ENCODE peak calls at places on chromosomes 12 and 14, in four cellular contexts. One of them, this sample, is unnamed. For H3K4me1, the result is how much of the 10 kb centered on the place peaks cover.

GRCh38 chr12:78060186-78060585 is 229.5 kb downstream of the NAV3 start:
- DNase-seq in endodermal cell: no peak
- DNase-seq in lower lobe of right lung: no peak
- DNase-seq in upper lobe of left lung: no peak
- DNase-seq in this sample: no peak

GRCh38 chr12:97680751-97681150 is 218.1 kb downstream of the RMST start:
- DNase-seq in endodermal cell: no peak
- DNase-seq in lower lobe of right lung: no peak
- DNase-seq in upper lobe of left lung: no peak
- DNase-seq in this sample: no peak

GRCh38 chr14:91417983-91418386 is 365 bp upstream of the CCDC88C start:
- DNase-seq in endodermal cell: peak
- DNase-seq in lower lobe of right lung: peak
- DNase-seq in upper lobe of left lung: no peak
- DNase-seq in this sample: peak

GRCh38 chr14:65432361-65432948 is 19.9 kb downstream of the FUT8 start:
- DNase-seq in endodermal cell: no peak
- DNase-seq in lower lobe of right lung: no peak
- DNase-seq in upper lobe of left lung: no peak
- DNase-seq in this sample: no peak

GRCh38 chr12:52041695-52042123 is 9.5 kb upstream of the NR4A1 start:
- DNase-seq in endodermal cell: peak
- DNase-seq in lower lobe of right lung: no peak
- DNase-seq in upper lobe of left lung: no peak
- DNase-seq in this sample: peak

GRCh38 chr14:105888784-105889665 is 362.6 kb downstream of the TMEM121 start:
- DNase-seq in endodermal cell: peak
- DNase-seq in lower lobe of right lung: peak
- DNase-seq in upper lobe of left lung: peak
- DNase-seq in this sample: no peak

GRCh38 chr12:49867580-49868341 is 24.9 kb upstream of the BCDIN3D start:
- DNase-seq in endodermal cell: no peak
- DNase-seq in lower lobe of right lung: no peak
- DNase-seq in upper lobe of left lung: no peak
- DNase-seq in this sample: no peak

GRCh38 chr14:97456958-97457357 is 659.8 kb downstream of the VRK1 start:
- DNase-seq in endodermal cell: no peak
- DNase-seq in lower lobe of right lung: no peak
- DNase-seq in upper lobe of left lung: no peak
- DNase-seq in this sample: no peak

GRCh38 chr14:99229654-99230215 is 42.3 kb downstream of the BCL11B start:
- DNase-seq in endodermal cell: no peak
- DNase-seq in lower lobe of right lung: no peak
- DNase-seq in upper lobe of left lung: no peak
- DNase-seq in this sample: no peak

GRCh38 chr12:122029620-122030426 is 8.1 kb downstream of the BCL7A start:
- DNase-seq in endodermal cell: peak
- DNase-seq in lower lobe of right lung: no peak
- DNase-seq in upper lobe of left lung: no peak
- DNase-seq in this sample: no peak

GRCh38 chr12:122028601-122029560 is 7.2 kb downstream of the BCL7A start:
- DNase-seq in endodermal cell: no peak
- DNase-seq in lower lobe of right lung: no peak
- DNase-seq in upper lobe of left lung: no peak
- DNase-seq in this sample: no peak

GRCh38 chr12:122032570-122032969 is 10.9 kb downstream of the BCL7A start:
- DNase-seq in endodermal cell: no peak
- DNase-seq in lower lobe of right lung: no peak
- DNase-seq in upper lobe of left lung: no peak
- DNase-seq in this sample: no peak

GRCh38 chr12:122031342-122032216 is 9.9 kb downstream of the BCL7A start:
- DNase-seq in endodermal cell: peak
- DNase-seq in lower lobe of right lung: peak
- DNase-seq in upper lobe of left lung: peak
- DNase-seq in this sample: peak

DNA sequence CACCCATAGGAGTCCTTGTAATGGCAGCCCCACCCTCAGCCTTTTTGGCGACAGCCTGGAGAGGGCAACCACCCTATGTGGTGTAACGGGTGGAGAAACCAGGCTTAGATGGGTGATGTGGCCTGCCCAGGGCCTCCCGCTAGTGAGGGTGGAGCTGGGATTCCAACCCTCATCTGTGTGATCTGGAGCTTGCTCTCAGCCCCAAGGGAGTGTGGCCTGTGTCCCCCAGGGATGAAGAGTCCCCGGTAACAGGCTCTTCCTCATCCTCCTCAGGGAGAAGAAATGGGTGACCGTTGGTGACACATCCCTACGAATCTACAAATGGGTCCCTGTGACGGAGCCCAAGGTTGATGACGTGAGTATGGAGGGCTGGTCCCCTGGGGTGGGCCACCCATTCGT is 8.7 kb downstream of the BCL7A start:
- DNase-seq in endodermal cell: no peak
- DNase-seq in lower lobe of right lung: no peak
- DNase-seq in upper lobe of left lung: no peak
- DNase-seq in this sample: no peak
- H3K4me1 ChIP-seq in endodermal cell: under half
- H3K4me1 ChIP-seq in lower lobe of right lung: under half
- H3K4me1 ChIP-seq in upper lobe of left lung: under half
- H3K4me1 ChIP-seq in this sample: under half

GRCh38 chr12:124542021-124542941 is 25.1 kb downstream of the NCOR2 start:
- DNase-seq in endodermal cell: no peak
- DNase-seq in lower lobe of right lung: no peak
- DNase-seq in upper lobe of left lung: no peak
- DNase-seq in this sample: no peak

GRCh38 chr12:124536613-124537012 is 30.8 kb downstream of the NCOR2 start:
- DNase-seq in endodermal cell: no peak
- DNase-seq in lower lobe of right lung: no peak
- DNase-seq in upper lobe of left lung: no peak
- DNase-seq in this sample: no peak

GRCh38 chr12:124538194-124539082 is 29.0 kb downstream of the NCOR2 start:
- DNase-seq in endodermal cell: no peak
- DNase-seq in lower lobe of right lung: no peak
- DNase-seq in upper lobe of left lung: no peak
- DNase-seq in this sample: no peak

GRCh38 chr12:124537525-124538193 is 29.8 kb downstream of the NCOR2 start:
- DNase-seq in endodermal cell: no peak
- DNase-seq in lower lobe of right lung: peak
- DNase-seq in upper lobe of left lung: peak
- DNase-seq in this sample: no peak

GRCh38 chr12:124539084-124540041 is 28.0 kb downstream of the NCOR2 start:
- DNase-seq in endodermal cell: no peak
- DNase-seq in lower lobe of right lung: no peak
- DNase-seq in upper lobe of left lung: no peak
- DNase-seq in this sample: no peak
- H3K4me1 ChIP-seq in endodermal cell: under half
- H3K4me1 ChIP-seq in lower lobe of right lung: half or more
- H3K4me1 ChIP-seq in upper lobe of left lung: half or more
- H3K4me1 ChIP-seq in this sample: under half

GRCh38 chr14:82724296-82724695 is 1190.6 kb upstream of the SEL1L start:
- DNase-seq in endodermal cell: no peak
- DNase-seq in lower lobe of right lung: no peak
- DNase-seq in upper lobe of left lung: no peak
- DNase-seq in this sample: no peak
- H3K4me1 ChIP-seq in endodermal cell: under half
- H3K4me1 ChIP-seq in lower lobe of right lung: under half
- H3K4me1 ChIP-seq in upper lobe of left lung: under half
- H3K4me1 ChIP-seq in this sample: under half

GRCh38 chr12:14578646-14579045 is 11.0 kb upstream of the PLBD1 start:
- DNase-seq in endodermal cell: no peak
- DNase-seq in lower lobe of right lung: no peak
- DNase-seq in upper lobe of left lung: no peak
- DNase-seq in this sample: no peak
- H3K4me1 ChIP-seq in endodermal cell: under half
- H3K4me1 ChIP-seq in lower lobe of right lung: under half
- H3K4me1 ChIP-seq in upper lobe of left lung: under half
- H3K4me1 ChIP-seq in this sample: under half

GRCh38 chr14:52064174-52064573 is 4.7 kb downstream of the NID2 start:
- DNase-seq in endodermal cell: no peak
- DNase-seq in lower lobe of right lung: no peak
- DNase-seq in upper lobe of left lung: no peak
- DNase-seq in this sample: no peak
- H3K4me1 ChIP-seq in endodermal cell: under half
- H3K4me1 ChIP-seq in lower lobe of right lung: half or more
- H3K4me1 ChIP-seq in upper lobe of left lung: under half
- H3K4me1 ChIP-seq in this sample: under half

This sample was measured in GM23338.